ENCODE peak calls at places on chromosomes 13 and 19, in ten cellular contexts. J is endodermal cell; B is spleen; T is lower lobe of right lung; O is nephron progenitor cell; S is hepatocyte; N is endothelial cell; L is tibial nerve; I is CD8-positive, alpha-beta T cell; W is CD4-positive, alpha-beta T cell. K is an unnamed sample.

GRCh38 chr19:19051478-19052213 is 12.1 kb upstream of the SLC25A42 start:
- DNase-seq in I (no peak), L (no peak), J (no peak), T (no peak), O (no peak), N (no peak), S (peak; percentile 4), W (no peak), B (no peak), K (no peak)

GRCh38 chr19:2221250-2221831 is 14.8 kb downstream of the PLEKHJ1 start:
- DNase-seq in B (no peak), W (no peak), J (no peak), I (no peak), T (no peak), N (no peak), L (no peak), S (no peak), O (no peak), K (no peak)

GRCh38 chr19:6056801-6057650 is 53.3 kb downstream of the RFX2 start:
- DNase-seq in O (no peak), L (no peak), B (no peak), W (no peak), N (peak; percentile 30), S (peak; percentile 84), I (peak; percentile 27), J (peak; percentile 48), T (peak; percentile 79), K (no peak)

GRCh38 chr13:112690242-112690943 is 555 bp downstream of the ATP11A start:
- DNase-seq in B (peak; percentile 91), I (peak; percentile 53), N (peak; percentile 38), W (no peak), L (no peak), O (peak; percentile 64), T (peak; percentile 73), J (peak; percentile 80), S (peak; percentile 63), K (peak; percentile 48)

GRCh38 chr13:86108334-86108733 is 309.1 kb upstream of the SLITRK6 start:
- DNase-seq in S (no peak), I (no peak), J (no peak), O (no peak), T (no peak), N (no peak), B (no peak), L (no peak), W (no peak), K (no peak)

GRCh38 chr19:44356383-44357111 is at the start of gene ZNF112:
- DNase-seq in W (no peak), S (peak; percentile 93), N (peak; percentile 73), O (peak; percentile 76), L (peak; percentile 54), J (peak; percentile 96), I (no peak), B (peak; percentile 85), T (peak; percentile 91), K (no peak)

GRCh38 chr19:41302624-41303351 is 7.2 kb upstream of the CCDC97 start:
- DNase-seq in I (peak; percentile 82), L (no peak), N (no peak), B (peak; percentile 92), W (no peak), O (no peak), T (no peak), J (no peak), S (no peak), K (peak; percentile 78)

GRCh38 chr19:4896372-4896771 is 6.3 kb downstream of the ARRDC5 start:
- DNase-seq in S (no peak), B (no peak), N (no peak), W (no peak), L (no peak), O (no peak), T (no peak), J (no peak), I (no peak), K (no peak)

GRCh38 chr13:79874396-79875360 is 393.7 kb downstream of the NDFIP2 start:
- DNase-seq in N (no peak), S (no peak), I (no peak), L (no peak), B (no peak), O (no peak), W (no peak), J (no peak), T (no peak), K (no peak)

GRCh38 chr19:11195169-11195568 is 2.2 kb downstream of the KANK2 start:
- DNase-seq in I (no peak), B (no peak), W (no peak), O (no peak), L (no peak), N (no peak), S (no peak), J (no peak), T (no peak), K (no peak)

GRCh38 chr13:74761794-74762193 is 627.6 kb upstream of the KLF12 start:
- DNase-seq in W (no peak), J (no peak), I (no peak), B (no peak), S (no peak), T (no peak), N (no peak), O (no peak), L (no peak), K (no peak)

GRCh38 chr13:20043207-20043925 is 84.8 kb downstream of the ZMYM2 start:
- DNase-seq in B (no peak), J (no peak), S (no peak), O (no peak), T (peak; percentile 59), W (no peak), N (no peak), L (no peak), I (no peak), K (no peak)

GRCh38 chr13:24353736-24354135 is 44.4 kb downstream of the C1QTNF9 start:
- DNase-seq in J (no peak), L (no peak), T (no peak), B (no peak), W (no peak), S (no peak), O (no peak), I (no peak), N (no peak), K (no peak)

GRCh38 chr13:24348385-24348784 is 39.0 kb downstream of the C1QTNF9 start:
- DNase-seq in O (no peak), W (no peak), J (no peak), I (no peak), L (no peak), T (no peak), B (no peak), N (no peak), S (no peak), K (no peak)

GRCh38 chr13:24355103-24355502 is 45.7 kb downstream of the C1QTNF9 start:
- DNase-seq in S (no peak), B (no peak), T (no peak), O (no peak), W (no peak), I (no peak), J (no peak), L (no peak), N (no peak), K (no peak)

GRCh38 chr13:24348797-24349515 is 39.6 kb downstream of the C1QTNF9 start:
- DNase-seq in O (no peak), J (no peak), L (no peak), N (no peak), T (peak; percentile 68), S (peak; percentile 26), W (no peak), I (no peak), B (no peak), K (no peak)

DNA sequence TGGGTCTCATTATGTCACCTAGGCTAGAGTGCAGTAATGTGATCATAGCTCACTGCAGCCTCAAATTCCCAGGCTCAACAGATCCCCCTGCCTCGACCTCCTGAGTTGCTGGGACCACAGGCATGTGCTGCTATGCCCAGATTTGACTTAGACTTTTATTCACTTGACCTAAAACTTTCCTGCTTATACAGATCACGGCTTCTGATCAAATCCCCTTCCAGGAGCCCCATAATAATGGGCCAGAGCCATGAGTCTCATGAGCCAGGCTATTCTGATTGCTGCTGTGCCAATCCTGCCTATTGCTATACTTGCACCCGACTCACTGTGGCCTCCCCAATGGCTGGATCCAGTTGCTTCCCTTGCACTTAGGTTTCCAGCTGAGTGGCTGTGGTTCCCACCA is 42.0 kb downstream of the C1QTNF9 start:
- DNase-seq in L (no peak), I (no peak), O (no peak), B (no peak), T (no peak), J (no peak), S (no peak), W (no peak), N (no peak), K (no peak)
- TF ChIP-seq CTCF in L (no peak), I (no peak), O (no peak), B (no peak), T (no peak), J (no peak), S (no peak), W (no peak), N (no peak), K (no peak)

DNA sequence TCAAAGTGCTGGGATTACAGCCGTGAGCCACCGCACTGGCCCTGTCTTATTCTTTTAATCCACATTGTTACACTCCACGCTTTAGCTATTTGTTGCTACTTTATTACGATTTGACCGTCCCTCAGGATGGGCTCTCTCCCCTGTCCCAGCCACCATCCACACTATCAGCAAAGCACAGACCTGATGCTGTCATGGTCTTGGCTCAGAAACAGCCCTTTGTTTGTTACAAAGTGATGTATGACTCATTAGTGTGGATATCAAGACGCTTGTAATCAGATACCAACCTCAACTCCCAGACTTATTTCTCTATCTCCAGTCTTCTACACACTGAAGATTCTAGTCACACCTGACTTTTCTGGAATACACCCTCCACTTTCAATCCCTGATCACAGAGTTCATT is 84.6 kb upstream of the FREM2 start:
- DNase-seq in N (no peak), B (no peak), I (no peak), J (no peak), S (no peak), W (no peak), L (no peak), O (no peak), T (no peak), K (no peak)
- TF ChIP-seq CTCF in N (no peak), B (no peak), I (no peak), J (no peak), S (no peak), W (no peak), L (no peak), O (no peak), T (no peak), K (no peak)

DNA sequence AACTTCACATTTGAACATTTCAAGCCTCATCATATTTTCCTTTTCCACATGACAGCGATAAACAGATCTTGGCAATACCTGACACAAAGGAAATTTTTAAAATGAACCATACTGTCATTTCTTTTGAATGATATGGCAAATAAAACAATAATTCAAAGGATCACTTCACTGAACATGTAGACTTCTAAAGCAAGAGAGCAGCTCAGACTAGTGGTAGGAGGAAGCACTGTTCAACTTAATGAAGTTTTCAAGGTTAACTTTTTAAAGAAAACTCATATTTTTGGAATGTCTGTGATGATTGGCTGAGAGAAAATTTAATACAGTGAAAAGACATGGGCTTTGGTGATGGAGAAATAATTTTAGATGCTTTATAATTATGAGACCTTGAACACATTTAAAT is 198.0 kb downstream of the OXGR1 start:
- DNase-seq in S (no peak), B (no peak), J (no peak), L (no peak), O (no peak), W (no peak), I (no peak), T (no peak), N (no peak), K (no peak)
- TF ChIP-seq CTCF in S (peak; percentile 27), B (no peak), J (peak; percentile 59), L (no peak), O (no peak), W (no peak), I (no peak), T (no peak), N (no peak), K (no peak)

GRCh38 chr13:43134896-43135295 is 111.5 kb downstream of the DNAJC15 start:
- DNase-seq in T (no peak), I (no peak), W (no peak), S (no peak), B (no peak), L (no peak), O (no peak), N (no peak), J (no peak), K (no peak)
- TF ChIP-seq CTCF in T (no peak), I (no peak), W (no peak), S (no peak), B (no peak), L (no peak), O (no peak), N (no peak), J (no peak), K (no peak)

K was measured in GM10248.